ENCODE peak calls at places on chromosome 11, in eight cellular contexts. F, H, P, Y, I, R, V and E are unnamed samples.

GRCh38 chr11:72642815-72643511 is 31.3 kb downstream of the PDE2A start:
- DNase-seq in F (peak; percentile 66), H (peak; percentile 51), P (peak; percentile 26), Y (no peak), I (peak; percentile 80), R (no peak), V (peak; percentile 44), E (peak; percentile 59)

GRCh38 chr11:74615988-74616387 is 23.6 kb downstream of the POLD3 start:
- DNase-seq in F (no peak), H (no peak), P (no peak), Y (no peak), I (no peak), R (no peak), V (no peak), E (no peak)

GRCh38 chr11:116851631-116852030 is 14.2 kb upstream of the APOA1 start:
- DNase-seq in F (peak; percentile 51), H (no peak), P (no peak), Y (no peak), I (no peak), R (no peak), V (no peak), E (no peak)

GRCh38 chr11:76621466-76621865 is 49.1 kb downstream of the LRRC32 start:
- DNase-seq in F (no peak), H (no peak), P (no peak), Y (no peak), I (no peak), R (no peak), V (no peak), E (no peak)

GRCh38 chr11:96242971-96243647 is 99.9 kb downstream of the MAML2 start:
- DNase-seq in F (peak; percentile 69), H (peak; percentile 93), P (peak; percentile 98), Y (peak; percentile 93), I (peak; percentile 93), R (peak; percentile 91), V (peak; percentile 97), E (peak; percentile 66)

GRCh38 chr11:15780354-15780753 is 576.0 kb downstream of the SOX6 start:
- DNase-seq in F (no peak), H (no peak), P (no peak), Y (no peak), I (no peak), R (no peak), V (no peak), E (no peak)

GRCh38 chr11:11629368-11629767 is 7.6 kb upstream of the GALNT18 start:
- DNase-seq in F (no peak), H (no peak), P (no peak), Y (no peak), I (no peak), R (no peak), V (no peak), E (no peak)

GRCh38 chr11:72716291-72716690 is 35.9 kb downstream of the ARAP1 start:
- DNase-seq in F (no peak), H (no peak), P (no peak), Y (no peak), I (peak; percentile 30), R (no peak), V (no peak), E (no peak)

GRCh38 chr11:134028368-134028920 is 40.4 kb upstream of the JAM3 start:
- DNase-seq in F (no peak), H (no peak), P (no peak), Y (no peak), I (no peak), R (no peak), V (no peak), E (no peak)

GRCh38 chr11:65530157-65530496 is 5.2 kb downstream of the SCYL1 start:
- DNase-seq in F (no peak), H (no peak), P (no peak), Y (no peak), I (no peak), R (no peak), V (no peak), E (no peak)
- TF ChIP-seq CTCF in F (peak; percentile 42), H (peak; percentile 34), P (peak; percentile 34), Y (peak; percentile 33), I (no peak), R (peak; percentile 29), V (peak; percentile 25), E (peak; percentile 51)

DNA sequence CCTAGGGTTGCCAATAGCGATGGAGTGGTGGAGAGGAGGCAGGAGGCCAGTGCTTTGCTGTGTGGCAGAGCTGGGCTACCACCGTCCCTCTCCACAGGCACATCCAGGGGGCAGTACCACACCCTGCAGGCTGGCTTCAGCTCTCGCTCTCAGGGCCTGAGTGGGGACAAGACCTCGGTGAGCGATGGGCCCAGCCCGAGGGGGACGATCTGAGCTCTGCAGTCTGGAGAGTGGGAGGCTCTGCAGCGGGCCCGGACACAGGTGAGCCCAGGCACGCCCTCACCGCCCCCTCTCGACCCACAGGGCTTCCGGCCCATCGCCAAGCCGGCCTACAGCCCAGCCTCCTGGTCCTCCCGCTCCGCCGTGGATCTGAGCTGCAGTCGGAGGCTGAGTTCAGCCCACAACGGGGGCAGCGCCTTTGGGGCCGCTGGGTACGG is 2.5 kb downstream of the PKP3 start:
- DNase-seq in F (no peak), H (no peak), P (peak; percentile 34), Y (no peak), I (no peak), R (no peak), V (peak; percentile 20), E (no peak)
- TF ChIP-seq CTCF in F (no peak), H (peak; percentile 46), P (peak; percentile 20), Y (peak; percentile 23), I (peak; percentile 4), R (peak; percentile 38), V (peak; percentile 41), E (no peak)

DNA sequence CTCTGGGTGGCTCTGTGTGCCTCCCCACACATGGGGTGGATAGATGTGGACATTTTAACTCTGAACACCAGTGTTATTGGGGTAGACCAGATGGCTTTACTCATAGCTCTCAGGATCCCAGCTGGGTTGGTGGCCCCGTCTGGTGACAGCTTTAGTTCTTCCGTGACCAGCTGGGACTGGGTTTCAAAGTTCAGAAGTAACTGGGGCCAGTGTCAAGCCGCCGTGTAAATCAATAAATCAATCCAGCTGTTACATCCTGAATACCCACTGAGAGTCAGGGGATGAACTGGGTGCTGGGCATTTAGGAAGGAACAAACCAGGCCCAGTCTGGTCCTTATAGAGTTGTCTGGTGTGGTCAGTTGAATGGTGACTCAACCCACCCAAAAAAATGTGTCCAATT is 269.4 kb downstream of the CTTN start:
- DNase-seq in F (no peak), H (no peak), P (no peak), Y (no peak), I (no peak), R (no peak), V (no peak), E (no peak)
- TF ChIP-seq CTCF in F (no peak), H (no peak), P (no peak), Y (no peak), I (no peak), R (no peak), V (no peak), E (no peak)

GRCh38 chr11:5992604-5993251 is 5.9 kb upstream of the OR52L1 start:
- DNase-seq in F (no peak), H (peak; percentile 37), P (no peak), Y (no peak), I (no peak), R (no peak), V (peak; percentile 29), E (no peak)
- TF ChIP-seq CTCF in F (no peak), H (peak; percentile 46), P (peak; percentile 44), Y (peak; percentile 35), I (peak; percentile 45), R (peak; percentile 11), V (peak; percentile 60), E (peak; percentile 64)

GRCh38 chr11:123561046-123561781 is 93.2 kb downstream of the SCN3B start:
- DNase-seq in F (no peak), H (peak; percentile 31), P (no peak), Y (no peak), I (no peak), R (no peak), V (peak; percentile 32), E (peak; percentile 34)
- TF ChIP-seq CTCF in F (no peak), H (peak; percentile 65), P (peak; percentile 49), Y (peak; percentile 32), I (peak; percentile 13), R (peak; percentile 66), V (peak; percentile 42), E (peak; percentile 53)

DNA sequence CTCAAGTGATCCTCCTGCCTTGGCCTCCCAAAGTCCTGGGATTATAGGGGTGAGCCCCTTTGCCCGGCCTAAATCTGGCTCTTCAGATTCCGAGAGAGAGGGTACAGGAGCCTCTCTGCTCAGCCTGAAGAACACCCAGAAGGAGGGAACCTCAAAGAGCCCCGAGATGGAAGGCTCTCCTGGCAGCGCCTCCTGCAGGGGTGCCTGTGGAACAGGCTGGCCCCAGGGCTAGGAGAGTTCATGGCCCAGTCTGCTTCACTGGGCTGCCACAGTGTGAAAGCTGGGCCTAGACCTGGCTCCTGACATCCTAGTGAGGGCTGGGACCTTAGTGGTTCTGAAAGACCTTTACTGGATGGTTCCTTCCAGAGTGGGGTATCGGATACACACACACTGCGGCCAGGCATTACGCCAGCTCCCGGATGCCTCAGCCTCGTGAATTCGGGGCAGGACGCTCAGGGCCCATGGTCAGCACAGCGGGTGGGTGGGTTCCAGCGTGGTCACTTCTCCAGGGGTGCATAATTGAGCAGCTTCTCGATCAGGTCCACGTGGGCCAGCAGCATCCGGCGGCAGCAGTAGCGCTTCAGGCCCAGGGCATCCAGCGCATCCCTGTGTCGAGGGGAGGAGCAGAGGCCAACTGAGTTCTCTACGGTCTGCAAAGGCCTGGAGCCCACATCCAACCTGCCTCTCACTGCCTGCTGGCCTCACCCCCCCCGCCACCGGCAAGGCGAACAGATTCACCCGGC is 2.3 kb downstream of the POLR2L start:
- DNase-seq in F (no peak), H (no peak), P (no peak), Y (no peak), I (no peak), R (no peak), V (no peak), E (no peak)
- TF ChIP-seq CTCF in F (no peak), H (peak; percentile 58), P (peak; percentile 32), Y (peak; percentile 48), I (no peak), R (peak; percentile 35), V (peak; percentile 33), E (peak; percentile 24)

DNA sequence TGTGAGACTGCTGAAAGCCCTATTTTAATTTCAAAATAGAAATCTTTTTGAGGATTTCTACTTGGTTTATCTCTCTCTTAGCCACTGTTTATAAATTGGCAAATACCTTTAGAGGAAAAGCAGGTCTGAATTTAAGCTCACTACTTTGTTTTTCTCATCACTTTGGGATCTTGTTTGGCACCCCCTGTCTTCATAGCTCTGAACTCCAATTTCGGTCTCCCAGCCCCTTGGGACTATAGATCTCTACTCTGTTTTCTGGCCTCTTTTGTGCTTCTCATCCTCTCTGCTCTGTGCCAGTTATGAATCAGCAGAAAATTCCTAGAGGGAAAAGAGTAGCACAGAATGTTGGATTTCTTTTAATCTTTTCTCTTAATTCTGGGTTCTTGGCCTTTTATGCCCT is 118.3 kb downstream of the CYP2R1 start:
- DNase-seq in F (no peak), H (no peak), P (no peak), Y (no peak), I (no peak), R (no peak), V (peak; percentile 13), E (no peak)
- TF ChIP-seq CTCF in F (peak; percentile 48), H (peak; percentile 19), P (peak; percentile 26), Y (peak; percentile 43), I (no peak), R (no peak), V (peak; percentile 31), E (peak; percentile 38)

DNA sequence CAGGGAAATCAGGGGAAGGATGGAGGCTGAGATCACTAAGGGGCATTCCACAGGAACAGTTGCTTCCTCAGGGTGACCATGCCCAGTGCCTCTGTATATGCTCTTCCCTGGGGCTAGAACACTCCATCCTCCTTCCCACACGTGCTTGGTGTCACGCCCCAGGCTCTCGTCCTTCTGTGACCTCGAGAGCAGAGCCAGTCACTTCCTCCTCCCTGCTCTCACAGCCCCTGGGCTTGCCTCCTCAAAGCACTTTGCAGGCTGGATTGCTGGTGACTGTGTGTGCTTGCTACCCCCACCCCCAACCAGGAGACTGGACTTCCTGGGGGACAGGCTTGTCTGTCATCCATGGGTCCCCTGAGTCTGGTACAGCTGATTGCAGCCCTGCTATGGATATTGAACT is 56.5 kb upstream of the AMPD3 start:
- DNase-seq in F (no peak), H (no peak), P (peak; percentile 54), Y (no peak), I (no peak), R (no peak), V (no peak), E (no peak)
- TF ChIP-seq CTCF in F (no peak), H (no peak), P (no peak), Y (no peak), I (no peak), R (no peak), V (no peak), E (no peak)